ENCODE peak calls at places on chromosomes 7 and 10, in five cellular contexts. E is H7, P is mesendoderm, M is keratinocyte, H is left ventricle myocardium inferior. U is an unnamed sample. For H3K27me3, the result is how much of the 10 kb centered on the place peaks cover.

GRCh38 chr7:101373812-101374612 is 11.3 kb downstream of the COL26A1 start:
- DNase-seq in M (no peak), H (no peak), E (no peak), P (peak), U (no peak)

GRCh38 chr10:69345890-69346474 is 67.7 kb downstream of the HK1 start:
- DNase-seq in P (peak), H (no peak), M (no peak), E (no peak), U (peak)

GRCh38 chr10:20007426-20007825 is 191.2 kb downstream of the PLXDC2 start:
- DNase-seq in M (no peak), E (no peak), P (no peak), H (no peak), U (no peak)

GRCh38 chr10:106571216-106571954 is 593.1 kb downstream of the SORCS1 start:
- DNase-seq in M (no peak), P (peak), E (peak), H (no peak), U (no peak)

GRCh38 chr7:15368653-15369052 is 193.2 kb downstream of the AGMO start:
- DNase-seq in H (no peak), P (no peak), E (no peak), M (no peak), U (no peak)

GRCh38 chr10:69409968-69410367 is 6.8 kb downstream of the TACR2 start:
- DNase-seq in H (no peak), P (no peak), E (no peak), M (no peak), U (no peak)

GRCh38 chr10:84310470-84310869 is 17.9 kb upstream of the CCSER2 start:
- DNase-seq in P (peak), H (no peak), M (no peak), E (no peak), U (peak)

GRCh38 chr10:58755688-58756087 is 243.0 kb downstream of the BICC1 start:
- DNase-seq in H (no peak), P (peak), M (no peak), E (no peak), U (peak)

GRCh38 chr10:126910196-126910595 is 5.0 kb downstream of the DOCK1 start:
- DNase-seq in H (no peak), M (no peak), P (no peak), E (no peak), U (no peak)

GRCh38 chr10:102237711-102238252 is 3.5 kb downstream of the PITX3 start:
- DNase-seq in P (no peak), E (no peak), H (no peak), M (no peak), U (no peak)
- H3K27me3 ChIP-seq in P (under half), E (half or more), H (under half), M (under half), U (under half)

GRCh38 chr7:132490474-132490873 is 85.8 kb downstream of the PLXNA4 start:
- DNase-seq in H (no peak), P (no peak), M (no peak), E (no peak), U (no peak)
- H3K27me3 ChIP-seq in H (under half), P (under half), M (under half), E (under half), U (under half)

GRCh38 chr10:81872206-81872605 is 2.8 kb upstream of the NRG3 start:
- DNase-seq in P (no peak), H (no peak), M (no peak), E (no peak), U (peak)

GRCh38 chr10:81874878-81875679 is at the start of gene NRG3:
- DNase-seq in E (peak), M (no peak), P (peak), H (no peak), U (no peak)

GRCh38 chr10:81873932-81874816 is 820 bp upstream of the NRG3 start:
- DNase-seq in P (peak), H (peak), E (peak), M (no peak), U (peak)

GRCh38 chr10:81871558-81871957 is 3.4 kb upstream of the NRG3 start:
- DNase-seq in P (peak), M (no peak), E (no peak), H (no peak), U (no peak)

DNA sequence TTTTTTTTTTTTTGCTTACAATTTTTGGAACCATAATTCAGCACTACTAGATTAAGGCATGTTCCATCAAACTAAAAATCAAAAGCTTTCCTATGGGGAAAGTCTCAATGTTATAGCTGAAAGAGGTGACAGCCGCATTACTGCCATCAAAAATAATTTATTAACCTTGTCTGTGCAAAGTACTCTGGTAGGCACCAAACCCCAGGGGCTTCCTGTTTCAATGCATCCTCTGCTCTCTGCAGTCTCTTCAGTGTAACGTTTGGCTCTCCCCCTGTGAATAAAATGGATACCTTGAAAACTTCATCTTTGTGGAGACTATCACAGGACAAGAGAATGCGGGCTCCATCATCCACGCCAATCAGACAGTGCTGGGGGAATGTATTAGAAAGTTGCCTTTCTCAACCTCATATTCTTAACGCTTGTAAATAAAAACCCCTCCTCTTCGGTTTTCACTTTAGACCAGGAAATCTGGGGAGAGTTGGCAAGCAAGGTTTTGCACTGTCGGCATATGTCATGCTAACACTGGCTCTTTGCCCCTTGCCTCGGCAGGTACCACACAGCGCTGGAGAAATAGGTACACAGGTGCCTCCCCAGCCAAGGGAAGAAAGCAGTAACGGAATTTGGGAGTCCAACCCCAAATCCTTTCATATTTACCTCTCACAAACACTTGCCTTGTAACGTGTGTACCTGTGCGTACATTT is 1.6 kb upstream of the NRG3 start:
- DNase-seq in H (no peak), P (no peak), M (no peak), E (no peak), U (no peak)
- H3K27me3 ChIP-seq in H (half or more), P (under half), M (under half), E (under half), U (under half)

GRCh38 chr7:25849361-25850184 is 302.4 kb upstream of the NFE2L3 start:
- DNase-seq in M (no peak), P (peak), H (no peak), E (no peak), U (peak)
- H3K27me3 ChIP-seq in M (under half), P (under half), H (half or more), E (under half), U (under half)

GRCh38 chr7:157687158-157687557 is 350.4 kb downstream of the DNAJB6 start:
- DNase-seq in E (no peak), M (no peak), H (no peak), P (no peak), U (no peak)

GRCh38 chr7:157686285-157686894 is 349.6 kb downstream of the DNAJB6 start:
- DNase-seq in E (peak), H (no peak), P (no peak), M (no peak), U (no peak)

GRCh38 chr7:157689269-157690057 is 352.7 kb downstream of the DNAJB6 start:
- DNase-seq in P (peak), E (peak), H (no peak), M (no peak), U (no peak)

GRCh38 chr7:157688439-157689268 is 351.9 kb downstream of the DNAJB6 start:
- DNase-seq in M (no peak), H (no peak), P (peak), E (peak), U (no peak)

DNA sequence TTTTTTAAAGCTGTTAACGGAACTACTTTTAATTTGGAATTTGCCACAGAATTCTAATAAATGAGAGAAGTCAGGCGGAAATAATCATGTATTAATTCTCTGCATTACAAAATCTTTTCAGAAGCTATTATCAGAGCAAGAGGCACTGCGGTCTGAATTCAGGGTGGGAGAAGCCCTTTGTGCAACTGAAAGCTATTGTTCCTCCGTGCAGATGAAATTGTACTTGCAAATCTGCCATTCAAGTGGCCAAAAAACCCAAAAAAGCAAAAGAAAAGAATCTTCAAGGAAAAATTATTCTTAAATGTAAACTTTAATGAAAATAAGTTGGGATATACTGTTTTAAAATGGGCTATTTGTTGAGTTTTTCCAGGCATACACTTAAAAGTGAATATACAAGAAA is 351.0 kb downstream of the DNAJB6 start:
- DNase-seq in E (peak), H (no peak), M (no peak), P (no peak), U (no peak)
- H3K27me3 ChIP-seq in E (half or more), H (half or more), M (half or more), P (half or more), U (half or more)

GRCh38 chr7:128093606-128094005 is 62.4 kb upstream of the LRRC4 start:
- DNase-seq in E (no peak), H (no peak), P (no peak), M (no peak), U (no peak)
- H3K27me3 ChIP-seq in E (under half), H (under half), P (under half), M (under half), U (under half)

GRCh38 chr7:142478479-142479220 is 220.8 kb upstream of the PRSS58 start:
- DNase-seq in P (peak), M (no peak), H (no peak), E (peak), U (peak)
- H3K27me3 ChIP-seq in P (under half), M (under half), H (under half), E (under half), U (under half)

DNA sequence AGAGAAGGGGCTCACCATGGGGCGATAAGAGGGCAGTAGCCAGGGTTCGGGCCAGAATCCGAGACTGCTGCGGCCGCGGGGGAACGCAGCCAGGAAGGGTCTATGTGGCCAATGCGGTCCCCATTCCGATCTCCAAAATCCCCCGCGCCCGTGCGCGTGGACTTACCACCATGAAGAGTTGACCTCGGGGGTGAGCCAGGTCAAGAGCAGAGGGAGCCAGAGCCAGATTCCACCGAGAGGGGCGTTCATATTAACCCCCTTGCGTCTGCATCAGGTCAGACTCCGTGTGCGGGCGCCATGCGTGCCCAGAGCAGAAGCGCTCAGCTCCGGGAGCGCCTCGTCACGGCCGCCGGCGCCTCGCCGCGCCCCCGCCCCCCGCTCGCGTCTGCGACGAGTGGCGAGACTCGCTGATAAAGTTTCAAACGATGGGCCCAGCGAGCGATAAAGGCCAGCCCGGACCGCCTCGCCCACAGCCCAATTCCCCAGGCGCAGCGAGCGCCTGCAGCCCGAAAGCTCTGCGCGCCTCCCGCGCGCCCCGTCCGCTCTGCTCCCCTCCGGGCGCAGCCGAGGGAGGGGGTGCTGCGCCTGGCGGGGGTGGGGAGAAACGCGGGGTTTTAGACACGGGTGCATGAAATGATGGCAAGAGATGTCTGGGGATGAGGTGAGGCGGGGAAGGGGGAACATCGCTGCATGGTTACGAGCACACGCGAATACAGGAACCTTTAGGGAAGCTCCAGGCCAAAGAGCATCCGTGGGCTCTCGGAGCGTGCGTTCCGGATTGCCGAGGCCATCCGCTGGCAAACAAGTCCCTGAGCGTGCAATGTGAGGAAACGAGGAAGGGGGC is at the start of gene WNT2:
- DNase-seq in H (no peak), E (peak), M (no peak), P (peak), U (no peak)
- H3K27me3 ChIP-seq in H (half or more), E (half or more), M (half or more), P (under half), U (under half)

GRCh38 chr10:12121673-12122072 is 7.8 kb upstream of the SEC61A2 start:
- DNase-seq in M (no peak), P (no peak), H (no peak), E (no peak), U (no peak)
- H3K27me3 ChIP-seq in M (under half), P (under half), H (under half), E (under half), U (under half)

GRCh38 chr7:27203378-27203953 is 3.6 kb upstream of the HOXA13 start:
- DNase-seq in H (no peak), P (no peak), M (no peak), E (no peak), U (no peak)
- H3K27me3 ChIP-seq in H (half or more), P (half or more), M (half or more), E (half or more), U (half or more)